ENCODE peak calls at places on chromosome 1, in five cellular contexts. U, K, P, H and J are unnamed samples. For H3K4me1, the result is how much of the 10 kb centered on the place peaks cover.

GRCh38 chr1:207397525-207397926 is 56.6 kb upstream of the CR2 start:
- DNase-seq in U (no peak), H (no peak), P (no peak), K (no peak), J (no peak)

GRCh38 chr1:33060579-33061083 is 20.3 kb upstream of the AZIN2 start:
- DNase-seq in K (no peak), H (peak), P (peak), U (no peak), J (no peak)

GRCh38 chr1:162670928-162671663 is 38.8 kb downstream of the DDR2 start:
- DNase-seq in P (peak), U (no peak), H (no peak), K (no peak), J (no peak)

GRCh38 chr1:14996133-14997050 is 157.2 kb upstream of the TMEM51 start:
- DNase-seq in P (peak), U (peak), H (no peak), K (no peak), J (no peak)

GRCh38 chr1:241916196-241916595 is 41.4 kb upstream of the BECN2 start:
- DNase-seq in K (no peak), U (peak), H (no peak), P (no peak), J (no peak)

GRCh38 chr1:116997666-116998065 is 3.9 kb upstream of the CD101 start:
- DNase-seq in K (no peak), P (no peak), U (no peak), H (no peak), J (no peak)

GRCh38 chr1:205259361-205259832 is 31.7 kb downstream of the TMCC2 start:
- DNase-seq in H (no peak), P (peak), K (no peak), U (no peak), J (no peak)

GRCh38 chr1:2556277-2557145 is at the start of gene TNFRSF14:
- DNase-seq in H (no peak), U (no peak), K (peak), P (peak), J (no peak)

GRCh38 chr1:153546796-153547559 is 1.4 kb upstream of the S100A4 start:
- DNase-seq in H (no peak), P (no peak), K (no peak), U (no peak), J (no peak)

GRCh38 chr1:180842890-180843289 is 69.8 kb upstream of the KIAA1614 start:
- DNase-seq in K (no peak), P (peak), U (no peak), H (no peak), J (no peak)

GRCh38 chr1:228471762-228472398 is 15.3 kb upstream of the RNF187 start:
- DNase-seq in P (peak), H (no peak), K (no peak), U (peak), J (peak)

GRCh38 chr1:168907053-168907452 is 178.0 kb upstream of the DPT start:
- DNase-seq in H (peak), K (no peak), P (no peak), U (peak), J (no peak)

GRCh38 chr1:201175820-201176500 is 14.7 kb upstream of the IGFN1 start:
- DNase-seq in P (no peak), K (no peak), U (no peak), H (no peak), J (no peak)

GRCh38 chr1:81887421-81887820 is 86.7 kb downstream of the ADGRL2 start:
- DNase-seq in H (no peak), P (no peak), K (no peak), U (no peak), J (no peak)

GRCh38 chr1:44072204-44072603 is 40.9 kb upstream of the SLC6A9 start:
- DNase-seq in U (no peak), K (no peak), H (no peak), P (peak), J (no peak)

GRCh38 chr1:218754477-218754876 is 409.3 kb downstream of the TGFB2 start:
- DNase-seq in K (no peak), P (no peak), H (no peak), U (no peak), J (no peak)

GRCh38 chr1:8422439-8423133 is 104.7 kb downstream of the SLC45A1 start:
- DNase-seq in K (no peak), P (peak), U (no peak), H (no peak), J (no peak)

GRCh38 chr1:61887921-61888564 is 145.8 kb downstream of the PATJ start:
- DNase-seq in H (no peak), P (no peak), K (no peak), U (no peak), J (no peak)

GRCh38 chr1:11708554-11709350 is 17.2 kb downstream of the DRAXIN start:
- DNase-seq in H (no peak), P (no peak), U (no peak), K (no peak), J (no peak)

GRCh38 chr1:68010094-68010493 is 40.3 kb downstream of the DIRAS3 start:
- DNase-seq in U (no peak), P (peak), H (no peak), K (no peak), J (no peak)

GRCh38 chr1:235648407-235648907 is 1.1 kb downstream of the GNG4 start:
- DNase-seq in K (peak), H (peak), P (no peak), U (no peak), J (no peak)

GRCh38 chr1:51642739-51643142 is 25.8 kb downstream of the OSBPL9 start:
- DNase-seq in K (no peak), U (no peak), H (no peak), P (peak), J (no peak)

GRCh38 chr1:211830330-211831142 is at the start of gene LPGAT1:
- DNase-seq in U (peak), H (peak), K (peak), P (peak), J (peak)

GRCh38 chr1:33298623-33299277 is 22.1 kb downstream of the A3GALT2 start:
- DNase-seq in H (peak), K (peak), P (peak), U (peak), J (peak)

GRCh38 chr1:98102369-98103030 is 181.7 kb upstream of the DPYD start:
- DNase-seq in H (no peak), K (no peak), P (peak), U (no peak), J (no peak)

GRCh38 chr1:175217674-175218073 is 25.1 kb upstream of the KIAA0040 start:
- DNase-seq in U (no peak), H (no peak), P (no peak), K (no peak), J (no peak)

GRCh38 chr1:226691257-226691656 is 47.8 kb downstream of the ITPKB start:
- DNase-seq in P (no peak), H (no peak), U (no peak), K (no peak), J (no peak)

GRCh38 chr1:229229137-229229720 is 41.7 kb upstream of the RAB4A start:
- DNase-seq in H (no peak), P (no peak), K (peak), U (no peak), J (no peak)

GRCh38 chr1:102182603-102183260 is 186.0 kb upstream of the OLFM3 start:
- DNase-seq in P (no peak), K (no peak), U (no peak), H (no peak), J (no peak)

GRCh38 chr1:85027242-85027983 is 20.9 kb downstream of the MCOLN3 start:
- DNase-seq in P (peak), H (no peak), K (no peak), U (no peak), J (no peak)

GRCh38 chr1:115021145-115021544 is 8.5 kb upstream of the TSHB start:
- DNase-seq in K (no peak), P (no peak), U (no peak), H (no peak), J (no peak)

GRCh38 chr1:161196111-161196510 is 2.7 kb downstream of the ADAMTS4 start:
- DNase-seq in U (no peak), H (no peak), P (no peak), K (no peak), J (no peak)

GRCh38 chr1:30284728-30285460 is 438.5 kb downstream of the MATN1 start:
- DNase-seq in P (no peak), H (no peak), K (no peak), U (no peak), J (no peak)

GRCh38 chr1:1440941-1441888 is 5.7 kb downstream of the VWA1 start:
- DNase-seq in P (no peak), H (peak), U (peak), K (peak), J (peak)

GRCh38 chr1:167114725-167115124 is 20.9 kb downstream of the STYXL2 start:
- DNase-seq in U (no peak), P (no peak), H (no peak), K (no peak), J (no peak)

GRCh38 chr1:167116174-167116573 is 22.3 kb downstream of the STYXL2 start:
- DNase-seq in P (no peak), H (no peak), K (no peak), U (no peak), J (no peak)

GRCh38 chr1:167110586-167110985 is 16.7 kb downstream of the STYXL2 start:
- DNase-seq in K (no peak), U (no peak), H (no peak), P (no peak), J (no peak)

GRCh38 chr1:167109125-167109524 is 15.2 kb downstream of the STYXL2 start:
- DNase-seq in H (no peak), P (no peak), U (no peak), K (no peak), J (no peak)

GRCh38 chr1:167111853-167112455 is 18.1 kb downstream of the STYXL2 start:
- DNase-seq in K (no peak), P (no peak), U (no peak), H (no peak), J (no peak)
- H3K4me1 ChIP-seq in K (under half), P (under half), U (under half), H (under half), J (under half)

GRCh38 chr1:36088577-36089392 is at the start of gene ADPRS:
- DNase-seq in H (peak), U (peak), P (peak), K (peak), J (peak)

GRCh38 chr1:36088265-36088576 is 471 bp upstream of the ADPRS start:
- DNase-seq in K (no peak), P (no peak), H (no peak), U (no peak), J (no peak)

GRCh38 chr1:36087233-36088123 is 1.2 kb upstream of the ADPRS start:
- DNase-seq in H (no peak), P (no peak), K (no peak), U (no peak), J (peak)

GRCh38 chr1:36091141-36091540 is 2.4 kb downstream of the ADPRS start:
- DNase-seq in P (no peak), H (peak), U (no peak), K (no peak), J (no peak)

DNA sequence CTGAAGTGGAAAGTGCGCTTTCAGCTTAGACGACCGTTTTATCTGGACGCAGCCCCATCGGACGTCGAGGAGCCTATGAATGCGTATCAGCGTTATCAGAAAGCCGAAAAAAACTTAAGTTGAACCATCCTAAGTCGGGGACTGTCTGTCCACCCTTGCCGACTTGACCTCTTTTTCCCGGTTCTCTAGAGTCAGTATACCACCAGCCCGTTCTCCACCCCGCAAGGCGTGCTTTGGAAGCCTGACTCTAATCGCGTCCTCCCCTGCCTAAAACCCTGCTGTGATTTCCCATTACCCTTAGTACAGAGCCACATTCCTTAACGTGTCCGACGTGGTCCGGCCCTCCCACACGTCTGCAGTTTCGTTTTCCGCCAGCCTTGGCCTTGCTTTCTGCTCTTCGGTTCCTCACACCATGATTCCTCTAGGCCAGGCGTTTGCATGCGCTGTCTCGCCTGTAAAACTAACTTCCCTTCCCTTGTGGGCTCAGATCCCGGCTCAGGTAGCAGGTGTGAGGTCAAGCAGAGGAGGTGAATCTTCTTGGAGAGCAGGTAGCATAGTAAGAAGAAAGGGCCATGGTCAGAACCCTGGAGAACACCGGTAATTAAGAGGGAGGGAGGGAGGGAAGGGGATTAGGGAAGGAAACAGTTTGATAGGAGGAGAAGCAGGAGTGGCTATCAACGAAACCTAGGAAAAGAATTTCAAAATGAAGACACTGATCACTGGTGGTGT is 865 bp downstream of the ADPRS start:
- DNase-seq in H (peak), P (peak), K (no peak), U (no peak), J (no peak)
- TF ChIP-seq CTCF in H (no peak), P (no peak), K (no peak), U (no peak), J (no peak)

DNA sequence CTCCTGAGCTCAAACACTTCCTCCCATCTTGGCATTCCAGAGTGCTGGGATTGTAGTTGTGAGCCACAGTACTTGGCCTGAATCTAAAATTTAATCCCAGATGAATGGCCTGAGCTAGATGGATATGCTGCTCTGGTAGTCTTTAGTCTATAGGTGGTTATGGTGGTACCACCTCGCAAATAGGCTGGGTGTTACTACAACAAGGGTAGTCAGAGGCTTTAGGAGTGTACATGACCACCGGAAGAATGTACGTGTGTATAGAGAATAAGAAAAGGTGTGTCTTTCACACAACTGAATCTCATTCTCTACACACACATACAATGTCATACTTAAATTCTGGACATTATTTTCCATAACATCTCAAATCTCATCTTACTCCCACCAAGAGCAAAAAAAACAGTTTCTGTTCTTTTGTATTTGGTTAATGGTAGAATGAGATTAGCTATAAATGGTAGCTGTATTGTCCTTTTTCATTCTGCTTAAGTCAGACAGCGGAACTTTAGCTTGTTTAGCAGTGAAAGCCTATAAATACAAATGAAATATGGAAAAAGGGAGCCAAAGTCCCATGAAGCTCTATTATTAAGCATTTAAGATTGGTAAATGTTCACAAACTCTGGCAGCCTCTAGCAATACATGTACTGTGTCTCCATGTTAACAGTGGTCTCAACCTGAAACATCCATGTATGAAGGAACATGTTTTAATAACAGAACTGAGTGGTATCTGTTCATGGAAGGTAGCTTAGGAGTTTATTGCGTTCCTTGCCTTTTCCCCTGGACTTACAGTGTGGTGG is 16.2 kb downstream of the CAP1 start:
- DNase-seq in U (no peak), H (no peak), P (no peak), K (no peak), J (no peak)
- H3K27ac ChIP-seq in U (peak), H (no peak), P (no peak), K (no peak), J (no peak)

GRCh38 chr1:24020470-24020869 is 40.3 kb upstream of the SRSF10 start:
- DNase-seq in U (no peak), H (no peak), K (no peak), P (no peak), J (no peak)
- H3K4me1 ChIP-seq in U (half or more), H (under half), K (half or more), P (under half), J (under half)

DNA sequence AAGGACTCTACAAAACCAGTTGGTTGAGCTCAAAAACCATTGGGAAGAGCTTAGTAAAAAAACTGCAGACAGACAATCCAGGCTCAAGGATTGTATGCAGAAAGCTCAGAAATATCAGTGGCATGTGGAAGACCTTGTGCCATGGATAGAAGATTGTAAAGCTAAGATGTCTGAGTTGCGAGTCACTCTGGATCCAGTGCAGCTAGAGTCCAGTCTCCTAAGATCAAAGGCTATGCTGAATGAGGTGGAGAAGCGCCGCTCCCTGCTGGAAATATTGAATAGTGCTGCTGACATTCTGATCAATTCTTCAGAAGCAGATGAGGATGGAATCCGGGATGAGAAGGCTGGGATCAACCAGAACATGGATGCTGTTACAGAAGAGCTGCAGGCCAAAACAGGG is 104.0 kb upstream of the BMP8A start:
- DNase-seq in U (peak), P (peak), K (no peak), H (no peak), J (no peak)
- TF ChIP-seq CTCF in U (peak), P (peak), K (no peak), H (no peak), J (no peak)

GRCh38 chr1:54582566-54583306 is 34.7 kb downstream of the ACOT11 start:
- DNase-seq in P (no peak), U (no peak), H (no peak), K (peak), J (no peak)

GRCh38 chr1:54580856-54581550 is 33.0 kb downstream of the ACOT11 start:
- DNase-seq in U (no peak), H (no peak), K (no peak), P (no peak), J (no peak)

GRCh38 chr1:54583868-54584267 is 35.8 kb downstream of the ACOT11 start:
- DNase-seq in P (no peak), K (no peak), U (no peak), H (no peak), J (no peak)

GRCh38 chr1:54583307-54583686 is 35.3 kb downstream of the ACOT11 start:
- DNase-seq in K (no peak), P (no peak), U (no peak), H (no peak), J (no peak)

DNA sequence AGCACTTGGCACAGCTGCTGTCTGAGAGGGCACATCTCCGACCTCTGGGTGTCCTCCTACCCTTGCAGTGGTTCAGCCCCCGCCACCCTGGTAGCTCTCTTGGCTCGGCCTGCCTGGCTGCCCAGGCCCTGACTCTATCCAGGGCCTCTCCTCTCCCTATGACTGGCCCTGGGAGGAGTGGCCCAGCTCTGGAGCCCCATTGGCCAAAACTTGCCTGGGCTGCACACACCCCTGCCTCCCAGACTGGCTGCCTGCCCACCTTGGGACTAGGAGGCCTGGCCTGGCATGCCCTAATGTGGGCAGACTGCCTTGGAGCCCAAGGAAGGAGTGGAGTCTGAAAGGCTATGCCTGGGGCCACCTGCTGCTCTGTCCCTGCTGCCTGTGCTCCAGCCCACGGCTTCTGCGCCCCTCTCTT is 33.6 kb downstream of the ACOT11 start:
- DNase-seq in U (peak), K (peak), H (peak), P (peak), J (peak)
- H3K27ac ChIP-seq in U (no peak), K (peak), H (peak), P (no peak), J (peak)

GRCh38 chr1:112702067-112702395 is 4.9 kb downstream of the RHOC start:
- DNase-seq in U (no peak), P (no peak), K (peak), H (no peak), J (peak)

GRCh38 chr1:112704511-112704907 is 2.4 kb downstream of the RHOC start:
- DNase-seq in H (no peak), K (no peak), U (no peak), P (no peak), J (peak)

GRCh38 chr1:112702420-112703261 is 4.3 kb downstream of the RHOC start:
- DNase-seq in U (no peak), P (no peak), K (peak), H (no peak), J (peak)

GRCh38 chr1:112704908-112705627 is 1.9 kb downstream of the RHOC start:
- DNase-seq in H (peak), P (peak), K (peak), U (peak), J (peak)

DNA sequence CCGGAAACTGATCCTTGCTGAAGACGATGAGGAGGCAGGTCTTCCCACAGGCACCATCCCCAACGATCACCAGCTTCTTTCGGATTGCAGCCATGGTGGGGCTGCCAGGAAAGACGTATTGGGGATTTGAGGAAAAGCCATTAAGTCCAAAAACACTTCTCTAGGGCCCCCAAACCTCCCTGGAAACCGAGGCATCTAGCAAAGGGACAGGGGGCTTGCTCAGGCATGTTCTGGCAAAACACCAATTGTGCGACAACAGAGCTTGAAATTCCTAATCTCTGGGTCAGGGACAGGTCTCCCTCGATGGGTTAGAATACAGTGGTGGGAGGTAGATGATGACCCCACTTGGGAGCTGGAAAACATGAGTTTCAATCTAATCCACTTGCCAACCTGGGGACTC is 3.2 kb downstream of the RHOC start:
- DNase-seq in P (no peak), U (no peak), H (no peak), K (no peak), J (no peak)
- H3K4me1 ChIP-seq in P (under half), U (half or more), H (under half), K (half or more), J (half or more)

GRCh38 chr1:110433803-110434202 is 17.1 kb upstream of the PROK1 start:
- DNase-seq in K (peak), P (peak), U (peak), H (no peak), J (peak)
- TF ChIP-seq CTCF in K (no peak), P (peak), U (peak), H (no peak), J (no peak)